ENCODE peak calls at places on chromosomes 16 and 17, in five cellular contexts. One of them, this sample, is unnamed.

GRCh38 chr17:82351254-82351712 is 7.8 kb upstream of the TEX19 start:
- DNase-seq in RWPE2: no peak
- DNase-seq in cardiac muscle cell: no peak
- DNase-seq in SK-N-SH: no peak
- DNase-seq in thoracic aorta: no peak
- DNase-seq in this sample: no peak

GRCh38 chr17:31366088-31366487 is 25.4 kb upstream of the RAB11FIP4 start:
- DNase-seq in SK-N-SH: no peak
- DNase-seq in RWPE2: no peak
- DNase-seq in cardiac muscle cell: no peak
- DNase-seq in thoracic aorta: no peak
- DNase-seq in this sample: no peak

GRCh38 chr17:78645421-78646295 is 68.5 kb upstream of the DNAH17 start:
- DNase-seq in SK-N-SH: peak; percentile 18
- DNase-seq in cardiac muscle cell: peak; percentile 72
- DNase-seq in RWPE2: no peak
- DNase-seq in thoracic aorta: peak; percentile 28
- DNase-seq in this sample: peak; percentile 94

GRCh38 chr16:88539652-88540345 is 30.4 kb upstream of the ZC3H18 start:
- DNase-seq in SK-N-SH: no peak
- DNase-seq in RWPE2: peak; percentile 59
- DNase-seq in thoracic aorta: no peak
- DNase-seq in cardiac muscle cell: no peak
- DNase-seq in this sample: no peak

GRCh38 chr17:41048441-41048840 is 1.3 kb upstream of the KRTAP2-1 start:
- DNase-seq in RWPE2: no peak
- DNase-seq in SK-N-SH: no peak
- DNase-seq in thoracic aorta: no peak
- DNase-seq in cardiac muscle cell: no peak
- DNase-seq in this sample: no peak

GRCh38 chr16:72256398-72257048 is 84.6 kb upstream of the PMFBP1 start:
- DNase-seq in cardiac muscle cell: peak; percentile 67
- DNase-seq in SK-N-SH: no peak
- DNase-seq in thoracic aorta: no peak
- DNase-seq in RWPE2: no peak
- DNase-seq in this sample: no peak

GRCh38 chr16:15899538-15900100 is 11.2 kb upstream of the CEP20 start:
- DNase-seq in thoracic aorta: no peak
- DNase-seq in SK-N-SH: no peak
- DNase-seq in RWPE2: peak; percentile 96
- DNase-seq in cardiac muscle cell: peak; percentile 54
- DNase-seq in this sample: no peak

GRCh38 chr16:88366032-88366703 is 16.6 kb upstream of the ZNF469 start:
- DNase-seq in SK-N-SH: no peak
- DNase-seq in RWPE2: no peak
- DNase-seq in thoracic aorta: no peak
- DNase-seq in cardiac muscle cell: no peak
- DNase-seq in this sample: no peak

GRCh38 chr16:55701442-55702319 is 45.9 kb downstream of the SLC6A2 start:
- DNase-seq in cardiac muscle cell: peak; percentile 54
- DNase-seq in thoracic aorta: no peak
- DNase-seq in RWPE2: no peak
- DNase-seq in SK-N-SH: peak; percentile 65
- DNase-seq in this sample: no peak

GRCh38 chr16:62408760-62409159 is 372.5 kb upstream of the CDH8 start:
- DNase-seq in thoracic aorta: no peak
- DNase-seq in SK-N-SH: no peak
- DNase-seq in RWPE2: no peak
- DNase-seq in cardiac muscle cell: no peak
- DNase-seq in this sample: no peak

GRCh38 chr16:21001262-21001661 is 100.7 kb downstream of the LYRM1 start:
- DNase-seq in RWPE2: no peak
- DNase-seq in cardiac muscle cell: peak; percentile 26
- DNase-seq in SK-N-SH: peak; percentile 26
- DNase-seq in thoracic aorta: no peak
- DNase-seq in this sample: peak; percentile 70

GRCh38 chr16:85019659-85020245 is 7.8 kb upstream of the KIAA0513 start:
- DNase-seq in RWPE2: no peak
- DNase-seq in thoracic aorta: no peak
- DNase-seq in SK-N-SH: no peak
- DNase-seq in cardiac muscle cell: no peak
- DNase-seq in this sample: no peak

GRCh38 chr17:10635290-10635689 is 21.8 kb downstream of the MYH3 start:
- DNase-seq in cardiac muscle cell: no peak
- DNase-seq in RWPE2: no peak
- DNase-seq in thoracic aorta: no peak
- DNase-seq in SK-N-SH: no peak
- DNase-seq in this sample: no peak

GRCh38 chr17:48045270-48046001 is 2.7 kb upstream of the NFE2L1 start:
- DNase-seq in RWPE2: no peak
- DNase-seq in cardiac muscle cell: no peak
- DNase-seq in SK-N-SH: no peak
- DNase-seq in thoracic aorta: no peak
- DNase-seq in this sample: no peak

GRCh38 chr17:2023256-2023655 is 1.9 kb downstream of the RTN4RL1 start:
- DNase-seq in RWPE2: no peak
- DNase-seq in SK-N-SH: no peak
- DNase-seq in cardiac muscle cell: no peak
- DNase-seq in thoracic aorta: no peak
- DNase-seq in this sample: no peak

GRCh38 chr17:82831041-82831817 is 8.6 kb downstream of the ZNF750 start:
- DNase-seq in RWPE2: no peak
- DNase-seq in SK-N-SH: no peak
- DNase-seq in cardiac muscle cell: no peak
- DNase-seq in thoracic aorta: no peak
- DNase-seq in this sample: no peak

GRCh38 chr17:2025220-2025621 is at the start of gene RTN4RL1:
- DNase-seq in SK-N-SH: peak; percentile 78
- DNase-seq in thoracic aorta: no peak
- DNase-seq in cardiac muscle cell: peak; percentile 63
- DNase-seq in RWPE2: no peak
- DNase-seq in this sample: no peak

GRCh38 chr17:43033947-43034622 is 9.1 kb downstream of the RND2 start:
- DNase-seq in RWPE2: no peak
- DNase-seq in thoracic aorta: no peak
- DNase-seq in cardiac muscle cell: no peak
- DNase-seq in SK-N-SH: peak; percentile 50
- DNase-seq in this sample: no peak
- H3K4me3 ChIP-seq in RWPE2: no peak overlapping the region
- H3K4me3 ChIP-seq in thoracic aorta: no peak overlapping the region
- H3K4me3 ChIP-seq in cardiac muscle cell: no peak overlapping the region
- H3K4me3 ChIP-seq in SK-N-SH: no peak overlapping the region
- H3K4me3 ChIP-seq in this sample: no peak overlapping the region

DNA sequence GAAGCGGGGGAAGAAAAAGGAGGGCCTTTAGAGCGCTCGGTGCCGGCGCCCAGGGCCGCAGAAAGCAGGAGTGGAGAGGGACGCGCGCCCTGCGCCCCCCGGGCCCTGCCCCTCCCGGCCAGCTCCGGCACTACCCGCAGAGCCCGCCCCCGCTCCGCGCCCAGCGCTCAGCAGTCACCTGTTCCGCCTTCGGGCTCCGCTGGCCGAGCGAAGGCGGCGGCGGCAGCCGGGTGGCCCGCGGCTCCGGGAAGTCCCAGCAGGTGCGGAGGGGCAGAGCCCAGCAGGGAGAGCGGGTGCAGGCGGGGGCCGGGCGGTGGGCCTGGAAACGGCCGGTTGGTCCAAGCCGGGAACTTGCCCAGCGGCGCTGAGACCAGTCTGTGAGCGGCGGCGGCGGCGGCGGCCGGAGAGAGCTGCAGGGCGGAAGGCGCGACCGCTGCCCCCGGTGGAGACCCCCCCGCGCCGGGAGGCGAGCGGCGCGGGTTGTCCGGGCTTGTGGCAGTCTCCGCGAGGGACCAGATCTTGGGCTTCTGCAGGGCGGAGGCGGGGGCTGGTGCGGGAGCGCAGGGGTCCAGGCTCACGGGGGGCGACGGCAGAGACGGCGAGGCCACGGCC is 2.2 kb downstream of the IRX3 start:
- DNase-seq in SK-N-SH: peak; percentile 57
- DNase-seq in cardiac muscle cell: no peak
- DNase-seq in RWPE2: peak; percentile 55
- DNase-seq in thoracic aorta: no peak
- DNase-seq in this sample: no peak
- H3K4me3 ChIP-seq in SK-N-SH: peak overlapping the region; percentile 79
- H3K4me3 ChIP-seq in cardiac muscle cell: peak overlapping the region; percentile 99
- H3K4me3 ChIP-seq in RWPE2: peak overlapping the region; percentile 88
- H3K4me3 ChIP-seq in thoracic aorta: peak overlapping the region; percentile 87
- H3K4me3 ChIP-seq in this sample: peak overlapping the region; percentile 65

DNA sequence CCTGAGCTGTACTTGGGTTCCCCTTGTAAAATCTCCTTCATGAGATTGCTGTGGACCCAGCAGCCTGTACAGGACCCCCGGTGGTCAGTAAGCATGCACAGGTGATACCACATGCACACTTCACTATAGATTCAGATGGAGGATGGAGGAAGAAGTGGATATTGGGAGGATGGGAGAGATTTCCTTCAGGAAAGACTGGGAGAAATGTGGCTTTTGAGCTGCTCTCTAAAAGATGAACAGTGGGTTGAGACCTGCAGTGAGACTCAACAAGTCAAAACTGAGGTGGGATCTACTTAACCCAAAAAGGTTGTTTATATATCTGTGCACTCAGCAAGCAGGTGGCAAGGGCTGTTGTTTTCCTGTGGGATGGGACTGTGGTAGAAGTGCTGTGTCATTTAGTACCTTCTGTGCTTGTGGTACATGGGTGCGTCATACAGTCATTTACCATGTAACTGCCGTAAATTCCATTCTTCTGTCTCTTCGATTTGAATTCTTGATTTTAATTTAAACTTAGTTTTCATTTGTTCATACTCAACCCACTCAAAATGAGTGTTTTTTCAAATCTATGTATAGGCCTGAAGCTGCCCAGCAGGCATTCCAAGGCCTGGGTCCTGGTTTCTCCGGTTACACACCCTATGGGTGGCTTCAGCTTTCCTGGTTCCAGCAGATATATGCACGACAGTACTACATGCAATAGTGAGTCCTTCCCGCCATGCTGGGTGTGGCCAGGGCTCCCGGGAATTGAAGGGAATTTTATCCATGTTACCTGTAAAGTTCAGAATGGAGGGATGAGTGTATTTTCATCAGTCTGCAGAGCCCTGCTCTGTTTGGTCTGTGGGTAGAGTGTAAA is 6.9 kb downstream of the HERPUD1 start:
- DNase-seq in SK-N-SH: no peak
- DNase-seq in thoracic aorta: no peak
- DNase-seq in cardiac muscle cell: no peak
- DNase-seq in RWPE2: no peak
- DNase-seq in this sample: no peak
- H3K4me3 ChIP-seq in SK-N-SH: no peak overlapping the region
- H3K4me3 ChIP-seq in thoracic aorta: no peak overlapping the region
- H3K4me3 ChIP-seq in cardiac muscle cell: no peak overlapping the region
- H3K4me3 ChIP-seq in RWPE2: no peak overlapping the region
- H3K4me3 ChIP-seq in this sample: no peak overlapping the region

GRCh38 chr17:17898673-17899072 is 61.9 kb upstream of the SREBF1 start:
- DNase-seq in RWPE2: no peak
- DNase-seq in thoracic aorta: no peak
- DNase-seq in cardiac muscle cell: no peak
- DNase-seq in SK-N-SH: no peak
- DNase-seq in this sample: no peak

GRCh38 chr17:17900615-17901520 is 64.1 kb upstream of the SREBF1 start:
- DNase-seq in RWPE2: peak; percentile 84
- DNase-seq in thoracic aorta: peak; percentile 47
- DNase-seq in SK-N-SH: peak; percentile 77
- DNase-seq in cardiac muscle cell: peak; percentile 98
- DNase-seq in this sample: peak; percentile 94

GRCh38 chr17:17899486-17899885 is 62.7 kb upstream of the SREBF1 start:
- DNase-seq in RWPE2: no peak
- DNase-seq in cardiac muscle cell: no peak
- DNase-seq in thoracic aorta: no peak
- DNase-seq in SK-N-SH: no peak
- DNase-seq in this sample: no peak

GRCh38 chr17:17896746-17897145 is 60.0 kb upstream of the SREBF1 start:
- DNase-seq in SK-N-SH: no peak
- DNase-seq in cardiac muscle cell: no peak
- DNase-seq in thoracic aorta: no peak
- DNase-seq in RWPE2: no peak
- DNase-seq in this sample: no peak

DNA sequence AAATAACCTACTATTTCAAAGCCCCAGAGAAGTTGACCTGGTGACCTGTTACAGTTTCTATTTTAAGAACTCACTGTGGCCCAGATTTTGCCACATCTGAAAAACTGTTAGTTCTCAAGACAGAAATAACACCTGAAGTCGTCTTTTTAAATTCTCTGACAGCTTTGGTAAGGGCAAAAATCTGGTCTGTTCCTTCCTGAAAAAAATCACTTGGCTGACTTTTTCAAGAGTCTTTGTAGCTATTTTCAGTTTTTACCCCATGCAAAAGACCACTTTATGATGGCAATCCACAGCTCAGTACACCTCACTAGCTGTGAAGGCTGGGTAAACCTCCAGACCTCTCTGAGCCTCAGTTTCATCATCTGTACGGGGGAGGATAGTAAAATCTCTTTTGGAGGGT is 60.7 kb upstream of the SREBF1 start:
- DNase-seq in SK-N-SH: no peak
- DNase-seq in cardiac muscle cell: no peak
- DNase-seq in RWPE2: no peak
- DNase-seq in thoracic aorta: no peak
- DNase-seq in this sample: no peak
- H3K4me3 ChIP-seq in SK-N-SH: no peak overlapping the region
- H3K4me3 ChIP-seq in cardiac muscle cell: no peak overlapping the region
- H3K4me3 ChIP-seq in RWPE2: no peak overlapping the region
- H3K4me3 ChIP-seq in thoracic aorta: no peak overlapping the region
- H3K4me3 ChIP-seq in this sample: no peak overlapping the region

GRCh38 chr16:4327782-4328579 is 12.1 kb downstream of the GLIS2 start:
- DNase-seq in cardiac muscle cell: peak; percentile 85
- DNase-seq in SK-N-SH: peak; percentile 95
- DNase-seq in thoracic aorta: no peak
- DNase-seq in RWPE2: peak; percentile 73
- DNase-seq in this sample: peak; percentile 96
- H3K4me3 ChIP-seq in cardiac muscle cell: peak overlapping the region; percentile 26
- H3K4me3 ChIP-seq in SK-N-SH: peak overlapping the region; percentile 39
- H3K4me3 ChIP-seq in thoracic aorta: peak overlapping the region; percentile 74
- H3K4me3 ChIP-seq in RWPE2: no peak overlapping the region
- H3K4me3 ChIP-seq in this sample: peak overlapping the region; percentile 51